ENCODE peak calls at places on chromosome 2, in five cellular contexts. I, P, A, G and F are unnamed samples.

GRCh38 chr2:101762451-101763171 is 65.1 kb downstream of the MAP4K4 start:
- DNase-seq in I (no peak), P (no peak), A (no peak), G (no peak), F (no peak)

GRCh38 chr2:85017436-85018048 is 46.6 kb downstream of the KCMF1 start:
- DNase-seq in I (no peak), P (no peak), A (no peak), G (no peak), F (no peak)

GRCh38 chr2:212359425-212360067 is 179.1 kb downstream of the ERBB4 start:
- DNase-seq in I (no peak), P (no peak), A (no peak), G (peak; percentile 43), F (no peak)

GRCh38 chr2:69166812-69167468 is 154.0 kb downstream of the ANTXR1 start:
- DNase-seq in I (peak; percentile 59), P (no peak), A (no peak), G (no peak), F (no peak)

GRCh38 chr2:163610817-163611556 is 124.8 kb downstream of the FIGN start:
- DNase-seq in I (no peak), P (no peak), A (no peak), G (peak; percentile 16), F (no peak)

GRCh38 chr2:151922845-151923666 is 94.8 kb upstream of the ARL5A start:
- DNase-seq in I (peak; percentile 91), P (no peak), A (peak; percentile 32), G (no peak), F (peak; percentile 61)

GRCh38 chr2:230184727-230185578 is 34.8 kb downstream of the SP110 start:
- DNase-seq in I (no peak), P (no peak), A (peak; percentile 55), G (no peak), F (no peak)

GRCh38 chr2:128732976-128733431 is 414.3 kb upstream of the HS6ST1 start:
- DNase-seq in I (no peak), P (no peak), A (no peak), G (no peak), F (peak; percentile 18)

GRCh38 chr2:207546822-207547221 is 17.1 kb downstream of the CREB1 start:
- DNase-seq in I (no peak), P (no peak), A (no peak), G (no peak), F (no peak)

GRCh38 chr2:1822341-1822740 is 78.0 kb upstream of the PXDN start:
- DNase-seq in I (no peak), P (no peak), A (no peak), G (no peak), F (no peak)

GRCh38 chr2:62196278-62196901 is 475 bp downstream of the B3GNT2 start:
- DNase-seq in I (peak; percentile 57), P (peak; percentile 81), A (peak; percentile 61), G (no peak), F (no peak)

GRCh38 chr2:188308483-188308882 is 16.8 kb downstream of the GULP1 start:
- DNase-seq in I (no peak), P (no peak), A (no peak), G (no peak), F (no peak)

GRCh38 chr2:27705851-27706622 is 42.3 kb downstream of the SLC4A1AP start:
- DNase-seq in I (no peak), P (no peak), A (peak; percentile 73), G (no peak), F (peak; percentile 98)

GRCh38 chr2:132670104-132670960 is at the start of gene LYPD1:
- DNase-seq in I (peak; percentile 42), P (no peak), A (peak; percentile 32), G (peak; percentile 47), F (no peak)

GRCh38 chr2:70069049-70069448 is 18.2 kb upstream of the PCBP1 start:
- DNase-seq in I (no peak), P (no peak), A (no peak), G (no peak), F (peak; percentile 92)

GRCh38 chr2:149019768-149020167 is 18.7 kb upstream of the LYPD6B start:
- DNase-seq in I (no peak), P (no peak), A (no peak), G (no peak), F (no peak)

GRCh38 chr2:37590119-37590571 is 81.3 kb downstream of the CDC42EP3 start:
- DNase-seq in I (no peak), P (no peak), A (no peak), G (no peak), F (no peak)

GRCh38 chr2:38099096-38099997 is 23.4 kb upstream of the CYP1B1 start:
- DNase-seq in I (no peak), P (no peak), A (no peak), G (peak; percentile 72), F (no peak)

GRCh38 chr2:83850071-83850725 is 608.9 kb downstream of the SUCLG1 start:
- DNase-seq in I (no peak), P (no peak), A (no peak), G (no peak), F (peak; percentile 20)

GRCh38 chr2:29902356-29902755 is 19.0 kb downstream of the ALK start:
- DNase-seq in I (no peak), P (no peak), A (no peak), G (peak; percentile 39), F (no peak)

GRCh38 chr2:64622443-64623231 is 31.1 kb downstream of the SERTAD2 start:
- DNase-seq in I (no peak), P (no peak), A (no peak), G (peak; percentile 63), F (no peak)

GRCh38 chr2:120749506-120750431 is 14.1 kb downstream of the GLI2 start:
- DNase-seq in I (no peak), P (no peak), A (no peak), G (peak; percentile 61), F (no peak)

GRCh38 chr2:138421971-138422335 is 79.6 kb upstream of the SPOPL start:
- DNase-seq in I (no peak), P (no peak), A (no peak), G (no peak), F (peak; percentile 82)

GRCh38 chr2:171036532-171036931 is 107.5 kb downstream of the GORASP2 start:
- DNase-seq in I (no peak), P (no peak), A (no peak), G (no peak), F (no peak)